ENCODE peak calls at places on chromosomes 12 and 14, in five cellular contexts. One of them, this sample, is unnamed.

GRCh38 chr14:32697704-32698103 is 241.0 kb upstream of the NPAS3 start:
- DNase-seq in stimulated activated naive CD4-positive, alpha-beta T cell treated with Interleukin-2 at 50 U/mL for 16 hours: no peak
- DNase-seq in IMR-90: peak
- DNase-seq in left colon: no peak
- DNase-seq in tibial nerve: no peak
- DNase-seq in this sample: no peak

GRCh38 chr12:61757831-61758505 is 502.2 kb upstream of the USP15 start:
- DNase-seq in stimulated activated naive CD4-positive, alpha-beta T cell treated with Interleukin-2 at 50 U/mL for 16 hours: no peak
- DNase-seq in IMR-90: no peak
- DNase-seq in left colon: no peak
- DNase-seq in tibial nerve: no peak
- DNase-seq in this sample: no peak

GRCh38 chr12:6751767-6752166 is 1.2 kb downstream of the MLF2 start:
- DNase-seq in stimulated activated naive CD4-positive, alpha-beta T cell treated with Interleukin-2 at 50 U/mL for 16 hours: no peak
- DNase-seq in IMR-90: no peak
- DNase-seq in left colon: no peak
- DNase-seq in tibial nerve: no peak
- DNase-seq in this sample: no peak

GRCh38 chr12:66087365-66087943 is 43.1 kb downstream of the LLPH start:
- DNase-seq in stimulated activated naive CD4-positive, alpha-beta T cell treated with Interleukin-2 at 50 U/mL for 16 hours: peak
- DNase-seq in IMR-90: peak
- DNase-seq in left colon: peak
- DNase-seq in tibial nerve: peak
- DNase-seq in this sample: peak

GRCh38 chr14:52272375-52272774 is 4.9 kb downstream of the PTGDR start:
- DNase-seq in stimulated activated naive CD4-positive, alpha-beta T cell treated with Interleukin-2 at 50 U/mL for 16 hours: no peak
- DNase-seq in IMR-90: peak
- DNase-seq in left colon: peak
- DNase-seq in tibial nerve: no peak
- DNase-seq in this sample: peak

GRCh38 chr14:21723431-21724045 is 49.9 kb upstream of the OR4E1 start:
- DNase-seq in stimulated activated naive CD4-positive, alpha-beta T cell treated with Interleukin-2 at 50 U/mL for 16 hours: peak
- DNase-seq in IMR-90: no peak
- DNase-seq in left colon: peak
- DNase-seq in tibial nerve: no peak
- DNase-seq in this sample: peak

GRCh38 chr14:98503086-98503815 is 768.7 kb downstream of the BCL11B start:
- DNase-seq in stimulated activated naive CD4-positive, alpha-beta T cell treated with Interleukin-2 at 50 U/mL for 16 hours: no peak
- DNase-seq in IMR-90: no peak
- DNase-seq in left colon: no peak
- DNase-seq in tibial nerve: no peak
- DNase-seq in this sample: no peak

GRCh38 chr14:25537846-25538455 is 488.0 kb upstream of the STXBP6 start:
- DNase-seq in stimulated activated naive CD4-positive, alpha-beta T cell treated with Interleukin-2 at 50 U/mL for 16 hours: no peak
- DNase-seq in IMR-90: no peak
- DNase-seq in left colon: peak
- DNase-seq in tibial nerve: no peak
- DNase-seq in this sample: peak

GRCh38 chr12:5213990-5214389 is 170.3 kb downstream of the KCNA5 start:
- DNase-seq in stimulated activated naive CD4-positive, alpha-beta T cell treated with Interleukin-2 at 50 U/mL for 16 hours: no peak
- DNase-seq in IMR-90: no peak
- DNase-seq in left colon: no peak
- DNase-seq in tibial nerve: no peak
- DNase-seq in this sample: no peak

GRCh38 chr14:89351364-89351957 is 65.6 kb downstream of the FOXN3 start:
- DNase-seq in stimulated activated naive CD4-positive, alpha-beta T cell treated with Interleukin-2 at 50 U/mL for 16 hours: no peak
- DNase-seq in IMR-90: peak
- DNase-seq in left colon: peak
- DNase-seq in tibial nerve: no peak
- DNase-seq in this sample: peak

GRCh38 chr12:106291342-106291741 is 11.2 kb upstream of the TCP11L2 start:
- DNase-seq in stimulated activated naive CD4-positive, alpha-beta T cell treated with Interleukin-2 at 50 U/mL for 16 hours: no peak
- DNase-seq in IMR-90: no peak
- DNase-seq in left colon: no peak
- DNase-seq in tibial nerve: no peak
- DNase-seq in this sample: no peak

GRCh38 chr12:80154261-80154660 is 54.9 kb downstream of the OTOGL start:
- DNase-seq in stimulated activated naive CD4-positive, alpha-beta T cell treated with Interleukin-2 at 50 U/mL for 16 hours: no peak
- DNase-seq in IMR-90: peak
- DNase-seq in left colon: no peak
- DNase-seq in tibial nerve: no peak
- DNase-seq in this sample: no peak

GRCh38 chr14:65156568-65157366 is 54.5 kb upstream of the MAX start:
- DNase-seq in stimulated activated naive CD4-positive, alpha-beta T cell treated with Interleukin-2 at 50 U/mL for 16 hours: no peak
- DNase-seq in IMR-90: peak
- DNase-seq in left colon: peak
- DNase-seq in tibial nerve: peak
- DNase-seq in this sample: no peak

GRCh38 chr12:10982244-10982643 is 4.5 kb downstream of the TAS2R50 start:
- DNase-seq in stimulated activated naive CD4-positive, alpha-beta T cell treated with Interleukin-2 at 50 U/mL for 16 hours: no peak
- DNase-seq in IMR-90: no peak
- DNase-seq in left colon: no peak
- DNase-seq in tibial nerve: no peak
- DNase-seq in this sample: no peak

GRCh38 chr12:95506707-95507523 is 33.0 kb downstream of the METAP2 start:
- DNase-seq in stimulated activated naive CD4-positive, alpha-beta T cell treated with Interleukin-2 at 50 U/mL for 16 hours: no peak
- DNase-seq in IMR-90: peak
- DNase-seq in left colon: no peak
- DNase-seq in tibial nerve: no peak
- DNase-seq in this sample: no peak

GRCh38 chr14:20343855-20344205 is 395 bp downstream of the PARP2 start:
- DNase-seq in stimulated activated naive CD4-positive, alpha-beta T cell treated with Interleukin-2 at 50 U/mL for 16 hours: no peak
- DNase-seq in IMR-90: peak
- DNase-seq in left colon: no peak
- DNase-seq in tibial nerve: no peak
- DNase-seq in this sample: no peak

GRCh38 chr14:92687681-92688433 is 60.6 kb downstream of the LGMN start:
- DNase-seq in stimulated activated naive CD4-positive, alpha-beta T cell treated with Interleukin-2 at 50 U/mL for 16 hours: no peak
- DNase-seq in IMR-90: no peak
- DNase-seq in left colon: no peak
- DNase-seq in tibial nerve: no peak
- DNase-seq in this sample: no peak

GRCh38 chr14:99037777-99038176 is 234.2 kb downstream of the BCL11B start:
- DNase-seq in stimulated activated naive CD4-positive, alpha-beta T cell treated with Interleukin-2 at 50 U/mL for 16 hours: no peak
- DNase-seq in IMR-90: no peak
- DNase-seq in left colon: no peak
- DNase-seq in tibial nerve: no peak
- DNase-seq in this sample: peak

GRCh38 chr14:32620303-32620702 is 291.2 kb downstream of the AKAP6 start:
- DNase-seq in stimulated activated naive CD4-positive, alpha-beta T cell treated with Interleukin-2 at 50 U/mL for 16 hours: no peak
- DNase-seq in IMR-90: peak
- DNase-seq in left colon: no peak
- DNase-seq in tibial nerve: no peak
- DNase-seq in this sample: no peak

GRCh38 chr12:13376627-13377373 is 180.3 kb downstream of the EMP1 start:
- DNase-seq in stimulated activated naive CD4-positive, alpha-beta T cell treated with Interleukin-2 at 50 U/mL for 16 hours: no peak
- DNase-seq in IMR-90: no peak
- DNase-seq in left colon: no peak
- DNase-seq in tibial nerve: no peak
- DNase-seq in this sample: peak

GRCh38 chr14:56733396-56733795 is 76.9 kb downstream of the OTX2 start:
- DNase-seq in stimulated activated naive CD4-positive, alpha-beta T cell treated with Interleukin-2 at 50 U/mL for 16 hours: no peak
- DNase-seq in IMR-90: no peak
- DNase-seq in left colon: no peak
- DNase-seq in tibial nerve: no peak
- DNase-seq in this sample: no peak

GRCh38 chr12:16972923-16973770 is 367.2 kb upstream of the LMO3 start:
- DNase-seq in stimulated activated naive CD4-positive, alpha-beta T cell treated with Interleukin-2 at 50 U/mL for 16 hours: no peak
- DNase-seq in IMR-90: no peak
- DNase-seq in left colon: no peak
- DNase-seq in tibial nerve: no peak
- DNase-seq in this sample: no peak

GRCh38 chr12:82527165-82527780 is 159.4 kb upstream of the TMTC2 start:
- DNase-seq in stimulated activated naive CD4-positive, alpha-beta T cell treated with Interleukin-2 at 50 U/mL for 16 hours: no peak
- DNase-seq in IMR-90: peak
- DNase-seq in left colon: peak
- DNase-seq in tibial nerve: peak
- DNase-seq in this sample: peak

GRCh38 chr14:55333785-55334485 is 62.7 kb downstream of the FBXO34 start:
- DNase-seq in stimulated activated naive CD4-positive, alpha-beta T cell treated with Interleukin-2 at 50 U/mL for 16 hours: no peak
- DNase-seq in IMR-90: peak
- DNase-seq in left colon: no peak
- DNase-seq in tibial nerve: no peak
- DNase-seq in this sample: no peak